ENCODE peak calls at places on chromosome 7, in five cellular contexts. J is GM19239; H is coronary artery; D is activated naive CD4-positive, alpha-beta T cell; S is activated CD4-positive, CD25-positive, alpha-beta regulatory T cell. Q is an unnamed sample.

GRCh38 chr7:113370910-113371309 is 252.6 kb upstream of the SMIM30 start:
- DNase-seq in J (no peak), H (no peak), D (no peak), S (no peak), Q (no peak)

GRCh38 chr7:139095194-139095659 is 14.3 kb downstream of the ZC3HAV1 start:
- DNase-seq in J (peak), H (no peak), D (no peak), S (peak), Q (peak)

GRCh38 chr7:112204776-112205347 is 1.3 kb downstream of the DOCK4 start:
- DNase-seq in J (no peak), H (no peak), D (no peak), S (no peak), Q (peak)

GRCh38 chr7:101521430-101521925 is 107.6 kb downstream of the MYL10 start:
- DNase-seq in J (no peak), H (no peak), D (no peak), S (no peak), Q (no peak)

GRCh38 chr7:74583630-74584029 is 73.9 kb upstream of the GTF2I start:
- DNase-seq in J (no peak), H (no peak), D (no peak), S (no peak), Q (no peak)

GRCh38 chr7:42747073-42747472 is 164.8 kb downstream of the C7orf25 start:
- DNase-seq in J (no peak), H (no peak), D (no peak), S (no peak), Q (no peak)

GRCh38 chr7:150397376-150398107 is 18.4 kb downstream of the ZNF775 start:
- DNase-seq in J (no peak), H (no peak), D (no peak), S (no peak), Q (no peak)

GRCh38 chr7:122846591-122846990 is 39.7 kb downstream of the CADPS2 start:
- DNase-seq in J (no peak), H (no peak), D (no peak), S (no peak), Q (no peak)

GRCh38 chr7:99267530-99268360 is 4.9 kb upstream of the MYH16 start:
- DNase-seq in J (no peak), H (no peak), D (no peak), S (no peak), Q (no peak)

GRCh38 chr7:44791278-44792219 is 4.9 kb upstream of the PPIA start:
- DNase-seq in J (no peak), H (no peak), D (no peak), S (no peak), Q (no peak)

GRCh38 chr7:21352540-21353387 is 75.1 kb upstream of the SP4 start:
- DNase-seq in J (peak), H (no peak), D (no peak), S (no peak), Q (peak)

GRCh38 chr7:149815661-149816266 is 22.4 kb upstream of the ZNF862 start:
- DNase-seq in J (no peak), H (no peak), D (no peak), S (no peak), Q (no peak)

GRCh38 chr7:90655566-90655965 is 59.4 kb downstream of the CDK14 start:
- DNase-seq in J (no peak), H (no peak), D (no peak), S (no peak), Q (no peak)

GRCh38 chr7:13189712-13190111 is 502.3 kb downstream of the ARL4A start:
- DNase-seq in J (no peak), H (no peak), D (no peak), S (no peak), Q (no peak)

GRCh38 chr7:27251513-27252306 is 9.1 kb downstream of the EVX1 start:
- DNase-seq in J (no peak), H (no peak), D (no peak), S (no peak), Q (no peak)

GRCh38 chr7:83469076-83469475 is 179.9 kb downstream of the SEMA3E start:
- DNase-seq in J (no peak), H (no peak), D (no peak), S (no peak), Q (no peak)

GRCh38 chr7:65980478-65981250 is 1.3 kb downstream of the GUSB start:
- DNase-seq in J (peak), H (no peak), D (no peak), S (no peak), Q (peak)

GRCh38 chr7:7542251-7542835 is 6.7 kb upstream of the COL28A1 start:
- DNase-seq in J (no peak), H (no peak), D (no peak), S (no peak), Q (no peak)

GRCh38 chr7:35831208-35831607 is 30.4 kb downstream of the SEPTIN7 start:
- DNase-seq in J (no peak), H (no peak), D (no peak), S (no peak), Q (no peak)

GRCh38 chr7:46583606-46584005 is 662.5 kb upstream of the IGFBP3 start:
- DNase-seq in J (no peak), H (no peak), D (no peak), S (no peak), Q (no peak)

GRCh38 chr7:5424689-5425506 is 1.3 kb upstream of the TNRC18 start:
- DNase-seq in J (no peak), H (no peak), D (no peak), S (no peak), Q (peak)

GRCh38 chr7:23055582-23056178 is 41.8 kb upstream of the HYCC1 start:
- DNase-seq in J (peak), H (no peak), D (peak), S (peak), Q (peak)

GRCh38 chr7:158585721-158586498 is 1.7 kb downstream of the PTPRN2 start:
- DNase-seq in J (no peak), H (no peak), D (no peak), S (no peak), Q (no peak)

GRCh38 chr7:26593405-26593804 is 271.0 kb downstream of the SKAP2 start:
- DNase-seq in J (no peak), H (no peak), D (no peak), S (no peak), Q (no peak)